ENCODE peak calls at places on chromosomes 12 and 14, in five cellular contexts. W, G, I, T and V are unnamed samples.

GRCh38 chr14:102696332-102696731 is 80.9 kb upstream of the TRAF3 start:
- DNase-seq in W (no peak), G (no peak), I (no peak), T (no peak), V (no peak)

GRCh38 chr12:109680521-109681030 is 33.0 kb upstream of the FAM222A start:
- DNase-seq in W (no peak), G (no peak), I (peak), T (no peak), V (no peak)

GRCh38 chr14:38252066-38252710 is 3.7 kb downstream of the CLEC14A start:
- DNase-seq in W (no peak), G (no peak), I (no peak), T (peak), V (no peak)

GRCh38 chr12:113277511-113277910 is 56.2 kb downstream of the TPCN1 start:
- DNase-seq in W (no peak), G (peak), I (no peak), T (no peak), V (no peak)

GRCh38 chr12:20508362-20508761 is 140.0 kb downstream of the PDE3A start:
- DNase-seq in W (peak), G (no peak), I (no peak), T (no peak), V (no peak)

GRCh38 chr12:54300732-54301427 is at the start of gene NFE2:
- DNase-seq in W (peak), G (peak), I (peak), T (no peak), V (peak)

GRCh38 chr14:71290960-71291466 is 383.8 kb downstream of the PCNX1 start:
- DNase-seq in W (peak), G (no peak), I (peak), T (peak), V (no peak)

GRCh38 chr14:80055912-80056801 is 155.1 kb downstream of the DIO2 start:
- DNase-seq in W (peak), G (no peak), I (peak), T (peak), V (no peak)

GRCh38 chr12:81330480-81330879 is 252.6 kb downstream of the ACSS3 start:
- DNase-seq in W (no peak), G (no peak), I (no peak), T (peak), V (no peak)

GRCh38 chr14:75514673-75515630 is 7.3 kb upstream of the BATF start:
- DNase-seq in W (no peak), G (no peak), I (peak), T (peak), V (no peak)

GRCh38 chr12:14239935-14240872 is 125.3 kb upstream of the ATF7IP start:
- DNase-seq in W (no peak), G (no peak), I (no peak), T (no peak), V (no peak)

GRCh38 chr12:14243941-14244340 is 121.5 kb upstream of the ATF7IP start:
- DNase-seq in W (no peak), G (no peak), I (no peak), T (no peak), V (no peak)

GRCh38 chr12:14240873-14241220 is 124.6 kb upstream of the ATF7IP start:
- DNase-seq in W (no peak), G (no peak), I (no peak), T (no peak), V (no peak)

GRCh38 chr12:14238224-14238792 is 127.2 kb upstream of the ATF7IP start:
- DNase-seq in W (peak), G (no peak), I (no peak), T (peak), V (no peak)

DNA sequence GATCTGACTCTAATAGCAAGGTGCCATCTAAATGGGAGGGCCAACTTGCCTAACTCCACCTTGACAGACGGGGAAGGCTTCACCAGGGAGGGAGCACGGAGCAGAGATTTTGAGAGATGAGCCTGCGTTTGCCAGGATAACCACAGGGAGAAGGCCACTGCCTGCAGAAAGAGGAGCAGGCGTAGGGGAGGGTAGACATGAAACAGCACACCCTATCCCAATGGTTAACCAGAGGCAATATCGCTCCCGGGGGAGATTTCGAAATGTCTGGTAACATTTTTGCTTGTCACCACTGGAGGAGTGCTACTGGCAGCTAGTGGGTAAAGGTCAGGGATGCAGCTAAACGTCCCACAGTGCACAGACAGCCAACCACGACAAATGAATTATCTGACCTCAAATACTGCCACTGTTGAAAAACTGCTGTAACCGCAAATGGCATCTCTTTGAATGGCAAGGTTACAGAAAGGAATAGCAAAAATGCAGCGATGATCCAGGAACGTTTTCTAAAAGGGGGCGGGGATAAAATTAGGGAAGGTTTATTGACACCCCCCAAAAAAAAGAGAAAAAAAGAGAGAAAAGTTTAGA is 126.0 kb upstream of the ATF7IP start:
- DNase-seq in W (peak), G (no peak), I (no peak), T (no peak), V (peak)
- TF ChIP-seq CTCF in W (peak), G (no peak), I (no peak), T (no peak), V (peak)

DNA sequence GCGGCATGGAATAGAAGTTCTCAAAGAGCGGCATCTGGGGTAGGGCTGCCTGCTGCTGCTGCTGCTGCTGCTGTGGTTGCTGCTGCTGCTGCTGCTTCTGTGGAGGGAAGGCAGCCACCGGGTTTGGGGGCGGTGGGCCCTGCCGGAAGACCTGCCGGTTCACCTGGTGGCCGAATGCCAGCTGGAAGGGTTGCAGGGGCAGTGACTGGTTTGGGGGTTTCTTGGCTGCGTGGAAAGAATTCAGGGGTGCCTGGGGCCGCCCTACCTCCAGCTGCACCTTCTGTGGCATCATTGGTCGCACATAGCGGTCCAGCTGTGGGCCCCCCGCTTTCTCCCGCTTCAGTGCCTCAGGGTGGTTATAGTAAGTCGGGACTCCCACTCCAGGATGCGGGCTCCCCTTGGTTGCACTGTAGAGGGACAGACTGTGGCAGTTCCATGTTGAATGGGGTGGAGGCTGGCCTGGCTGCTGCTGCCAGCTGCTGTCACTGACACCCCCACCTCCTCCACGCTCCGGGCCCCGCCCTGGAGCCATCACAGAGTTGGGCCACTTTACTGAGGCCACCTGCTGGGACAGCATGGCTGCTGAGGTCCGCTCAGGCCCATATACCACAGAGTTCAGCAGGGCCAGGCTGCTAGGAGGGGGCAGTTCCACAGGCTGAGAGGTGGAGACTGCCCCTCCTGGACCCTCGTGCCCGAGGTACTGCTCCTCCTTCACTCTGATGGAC is 25.2 kb upstream of the PNMA1 start:
- DNase-seq in W (no peak), G (no peak), I (no peak), T (no peak), V (no peak)
- TF ChIP-seq CTCF in W (no peak), G (no peak), I (no peak), T (no peak), V (no peak)

DNA sequence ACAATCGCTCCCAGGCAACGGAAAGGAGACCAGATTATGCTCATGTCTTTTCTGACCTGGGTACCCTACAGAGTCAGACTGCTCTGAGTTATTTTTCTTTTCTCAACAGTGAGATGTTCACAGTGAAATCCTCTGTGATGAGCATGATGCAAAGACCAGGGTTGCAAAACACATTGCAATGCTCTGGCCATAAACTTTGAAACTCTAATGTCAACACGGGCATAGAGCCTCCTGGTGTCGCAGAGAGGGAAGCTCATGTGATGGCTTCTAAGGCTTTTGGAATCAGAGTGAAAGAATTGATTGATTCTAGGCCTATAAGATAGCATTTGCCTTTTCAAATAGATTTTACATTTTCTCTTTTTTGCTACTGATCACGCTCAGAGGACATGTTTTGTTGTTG is 193.4 kb downstream of the RASSF9 start:
- DNase-seq in W (peak), G (no peak), I (no peak), T (no peak), V (no peak)
- TF ChIP-seq CTCF in W (peak), G (no peak), I (no peak), T (no peak), V (no peak)

DNA sequence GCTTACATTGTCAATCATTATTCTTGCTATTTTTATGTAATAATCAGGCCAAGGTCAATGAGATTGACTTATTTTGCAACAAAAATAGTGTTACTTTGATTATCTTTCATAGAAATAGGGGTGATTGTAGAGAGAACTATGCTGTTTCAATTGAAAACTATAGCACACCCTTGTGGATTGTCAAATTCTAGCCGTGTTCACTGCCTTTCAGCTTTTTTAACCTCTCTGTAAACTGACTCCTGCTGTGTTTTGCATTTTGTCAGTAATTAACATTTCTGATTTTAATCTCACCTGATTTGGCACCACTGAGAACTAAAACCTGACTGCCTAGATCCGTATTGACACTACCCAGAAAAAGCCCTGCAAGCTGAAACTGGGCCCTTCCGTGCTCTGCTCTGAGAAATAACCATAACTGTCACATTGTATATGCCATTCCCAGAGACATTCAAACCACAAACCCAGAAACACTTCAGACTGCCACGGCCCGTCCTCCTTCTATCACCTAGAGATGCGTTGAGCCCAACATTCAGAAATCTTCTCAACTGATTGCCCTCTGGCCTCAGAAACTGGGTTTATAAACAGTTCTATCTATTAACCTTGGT is 26.6 kb upstream of the ETV6 start:
- DNase-seq in W (peak), G (no peak), I (no peak), T (no peak), V (no peak)
- TF ChIP-seq CTCF in W (peak), G (no peak), I (no peak), T (peak), V (no peak)

DNA sequence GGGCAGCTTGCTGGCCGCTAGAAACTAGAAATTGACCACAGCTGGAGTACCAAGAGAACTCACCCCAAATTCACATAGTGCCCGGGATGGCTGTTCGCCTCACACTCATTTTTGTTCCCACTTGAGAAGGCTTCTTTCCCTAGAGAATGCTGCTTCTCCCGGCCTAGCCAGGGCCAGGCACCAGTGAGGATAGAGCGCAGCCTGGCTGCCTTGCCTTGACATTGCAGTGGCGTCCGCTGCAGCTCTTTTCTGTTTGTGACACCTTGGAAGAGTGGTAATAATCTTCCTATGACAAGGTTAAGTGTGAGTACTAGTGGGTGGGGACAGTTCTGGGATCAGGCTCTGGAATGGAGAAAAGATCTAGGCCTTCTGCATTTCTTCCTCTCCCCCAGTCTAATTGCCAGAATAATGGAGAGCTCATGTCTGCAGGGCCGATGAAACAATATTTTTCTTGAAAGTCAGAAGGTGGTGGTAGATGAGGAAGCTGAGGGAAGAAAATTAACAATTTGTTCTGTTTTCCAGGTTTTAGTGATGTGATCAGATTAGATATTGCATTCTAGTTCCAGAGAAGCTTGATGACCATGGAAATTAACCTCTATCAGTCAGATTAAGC is 3.7 kb downstream of the TMEM253 start:
- DNase-seq in W (peak), G (peak), I (peak), T (peak), V (no peak)
- TF ChIP-seq CTCF in W (peak), G (peak), I (peak), T (peak), V (peak)

DNA sequence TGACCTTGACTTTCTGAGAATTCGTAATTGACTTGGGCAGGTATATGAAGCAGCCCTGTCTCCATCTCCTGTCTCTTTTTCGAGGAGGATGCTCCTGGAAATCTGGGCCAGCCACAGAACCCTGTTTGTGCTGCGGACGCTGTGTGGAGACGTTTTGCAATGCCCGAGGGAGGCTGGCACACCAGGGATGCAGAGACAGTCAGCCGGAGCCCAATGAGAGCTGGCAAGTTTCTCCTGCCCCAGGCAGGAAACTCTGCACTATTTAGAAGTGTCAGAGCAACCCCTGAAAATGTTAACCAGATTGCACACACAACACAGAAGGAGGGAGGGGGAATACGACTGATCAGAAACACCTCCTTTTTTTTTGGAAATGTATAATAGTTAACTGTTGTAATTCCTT is 103.2 kb upstream of the DYRK2 start:
- DNase-seq in W (no peak), G (no peak), I (no peak), T (no peak), V (no peak)
- TF ChIP-seq CTCF in W (no peak), G (no peak), I (no peak), T (no peak), V (no peak)

GRCh38 chr14:89503458-89503996 is 86.5 kb upstream of the FOXN3 start:
- DNase-seq in W (no peak), G (no peak), I (no peak), T (no peak), V (peak)
- TF ChIP-seq CTCF in W (no peak), G (no peak), I (no peak), T (no peak), V (no peak)

GRCh38 chr12:70831538-70831937 is 89.0 kb downstream of the PTPRR start:
- DNase-seq in W (no peak), G (no peak), I (no peak), T (no peak), V (no peak)

GRCh38 chr12:70826156-70826555 is 94.4 kb downstream of the PTPRR start:
- DNase-seq in W (no peak), G (no peak), I (no peak), T (no peak), V (no peak)

GRCh38 chr12:70828391-70828790 is 92.1 kb downstream of the PTPRR start:
- DNase-seq in W (peak), G (no peak), I (no peak), T (no peak), V (no peak)

GRCh38 chr12:70830221-70831061 is 90.1 kb downstream of the PTPRR start:
- DNase-seq in W (no peak), G (no peak), I (no peak), T (no peak), V (no peak)

GRCh38 chr12:70829070-70829469 is 91.5 kb downstream of the PTPRR start:
- DNase-seq in W (no peak), G (no peak), I (no peak), T (no peak), V (no peak)
- TF ChIP-seq CTCF in W (no peak), G (no peak), I (no peak), T (no peak), V (no peak)

DNA sequence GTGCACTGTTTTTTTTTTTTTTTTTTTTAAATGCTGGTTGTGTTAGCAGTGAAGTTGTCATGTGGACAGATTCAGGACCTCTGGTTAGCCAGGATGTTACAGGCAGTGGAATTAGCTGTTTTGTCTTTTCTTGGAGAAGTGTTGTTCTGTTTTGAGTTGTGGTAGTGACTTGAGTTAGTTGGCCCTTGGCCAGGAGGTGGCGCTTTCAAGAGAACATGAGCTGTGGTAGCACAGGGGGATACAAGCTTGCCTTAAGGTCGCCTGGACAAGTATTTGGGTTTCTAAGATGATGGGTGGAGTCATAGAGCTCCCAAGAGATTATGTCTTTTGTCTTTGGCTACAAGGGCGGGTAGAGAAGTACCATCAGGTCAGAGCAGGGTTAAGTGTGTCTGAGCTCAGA is 33.3 kb upstream of the CCDC198 start:
- DNase-seq in W (no peak), G (no peak), I (peak), T (no peak), V (no peak)
- TF ChIP-seq CTCF in W (no peak), G (no peak), I (no peak), T (no peak), V (no peak)